ENCODE peak calls at places on chromosomes 3 and 15, in seven cellular contexts. E is left ventricle myocardium inferior, Z is WTC11, S is ovary, T is fibroblast of lung, P is kidney epithelial cell, X is neural progenitor cell. I is an unnamed sample.

GRCh38 chr15:74307827-74308642 is 59.4 kb downstream of the CYP11A1 start:
- DNase-seq in E (no peak), Z (peak; percentile 63), S (peak; percentile 57), T (peak; percentile 58), P (no peak), X (peak; percentile 87), I (peak; percentile 47)

GRCh38 chr3:122795674-122795969 is 753 bp downstream of the SLC49A4 start:
- DNase-seq in E (no peak), Z (no peak), S (no peak), T (no peak), P (no peak), X (no peak), I (no peak)

GRCh38 chr3:146542179-146542578 is 2.2 kb downstream of the PLSCR1 start:
- DNase-seq in E (no peak), Z (no peak), S (no peak), T (peak; percentile 87), P (no peak), X (no peak), I (no peak)

GRCh38 chr15:80480909-80481308 is 76.7 kb downstream of the ARNT2 start:
- DNase-seq in E (peak; percentile 48), Z (no peak), S (peak; percentile 76), T (peak; percentile 62), P (peak; percentile 62), X (no peak), I (peak; percentile 93)

GRCh38 chr15:70528816-70529215 is 234.5 kb downstream of the UACA start:
- DNase-seq in E (no peak), Z (no peak), S (no peak), T (no peak), P (no peak), X (no peak), I (no peak)

GRCh38 chr3:52787246-52787645 is 7.3 kb upstream of the ITIH3 start:
- DNase-seq in E (peak; percentile 1), Z (no peak), S (no peak), T (no peak), P (no peak), X (no peak), I (no peak)

GRCh38 chr3:52086939-52087675 is 30.7 kb upstream of the DUSP7 start:
- DNase-seq in E (no peak), Z (no peak), S (no peak), T (no peak), P (no peak), X (no peak), I (no peak)

GRCh38 chr3:48502728-48503168 is 1.2 kb downstream of the SHISA5 start:
- DNase-seq in E (peak; percentile 54), Z (no peak), S (peak; percentile 37), T (no peak), P (no peak), X (no peak), I (no peak)

GRCh38 chr3:40173291-40173710 is 136.2 kb upstream of the EIF1B start:
- DNase-seq in E (no peak), Z (no peak), S (no peak), T (no peak), P (no peak), X (no peak), I (no peak)

GRCh38 chr3:150158974-150159625 is 188.4 kb upstream of the PFN2 start:
- DNase-seq in E (no peak), Z (no peak), S (no peak), T (no peak), P (no peak), X (no peak), I (peak; percentile 6)

GRCh38 chr3:144662729-144663128 is 691.1 kb downstream of the DIPK2A start:
- DNase-seq in E (no peak), Z (no peak), S (no peak), T (no peak), P (no peak), X (no peak), I (no peak)

GRCh38 chr3:50950591-50950990 is 275.9 kb downstream of the DOCK3 start:
- DNase-seq in E (no peak), Z (no peak), S (no peak), T (no peak), P (no peak), X (no peak), I (no peak)

GRCh38 chr3:40731445-40731844 is 206.7 kb downstream of the ZNF621 start:
- DNase-seq in E (no peak), Z (no peak), S (no peak), T (no peak), P (no peak), X (no peak), I (no peak)

GRCh38 chr3:15284121-15284889 is 48.1 kb downstream of the SH3BP5 start:
- DNase-seq in E (peak; percentile 43), Z (no peak), S (no peak), T (peak; percentile 26), P (no peak), X (no peak), I (peak; percentile 21)

GRCh38 chr15:101547737-101548136 is 58.2 kb upstream of the PCSK6 start:
- DNase-seq in E (no peak), Z (no peak), S (no peak), T (no peak), P (no peak), X (no peak), I (no peak)

GRCh38 chr15:29322407-29322806 is 52.8 kb upstream of the NSMCE3 start:
- DNase-seq in E (no peak), Z (no peak), S (no peak), T (peak; percentile 5), P (no peak), X (peak; percentile 30), I (no peak)

GRCh38 chr3:193791041-193792032 is 198.3 kb downstream of the OPA1 start:
- DNase-seq in E (no peak), Z (no peak), S (no peak), T (no peak), P (no peak), X (no peak), I (no peak)

GRCh38 chr3:134357914-134358811 is 16.1 kb downstream of the AMOTL2 start:
- DNase-seq in E (no peak), Z (peak; percentile 22), S (peak; percentile 48), T (peak; percentile 96), P (peak; percentile 94), X (no peak), I (peak; percentile 97)

GRCh38 chr15:71567173-71567572 is 243.2 kb upstream of the NR2E3 start:
- DNase-seq in E (no peak), Z (no peak), S (no peak), T (no peak), P (no peak), X (no peak), I (no peak)

GRCh38 chr15:99433026-99433756 is 132.6 kb upstream of the MEF2A start:
- DNase-seq in E (peak; percentile 44), Z (no peak), S (peak; percentile 29), T (no peak), P (no peak), X (no peak), I (no peak)

GRCh38 chr3:58184982-58185360 is 25.8 kb downstream of the DNASE1L3 start:
- DNase-seq in E (no peak), Z (no peak), S (no peak), T (no peak), P (no peak), X (no peak), I (no peak)

GRCh38 chr3:175746308-175746707 is 887.2 kb downstream of the NAALADL2 start:
- DNase-seq in E (no peak), Z (no peak), S (no peak), T (no peak), P (no peak), X (no peak), I (no peak)

GRCh38 chr15:41562784-41563198 is 3.8 kb downstream of the TYRO3 start:
- DNase-seq in E (no peak), Z (no peak), S (peak; percentile 91), T (no peak), P (no peak), X (peak; percentile 48), I (no peak)

GRCh38 chr3:50202353-50203112 is 2.5 kb upstream of the SLC38A3 start:
- DNase-seq in E (no peak), Z (no peak), S (no peak), T (no peak), P (no peak), X (no peak), I (no peak)

DNA sequence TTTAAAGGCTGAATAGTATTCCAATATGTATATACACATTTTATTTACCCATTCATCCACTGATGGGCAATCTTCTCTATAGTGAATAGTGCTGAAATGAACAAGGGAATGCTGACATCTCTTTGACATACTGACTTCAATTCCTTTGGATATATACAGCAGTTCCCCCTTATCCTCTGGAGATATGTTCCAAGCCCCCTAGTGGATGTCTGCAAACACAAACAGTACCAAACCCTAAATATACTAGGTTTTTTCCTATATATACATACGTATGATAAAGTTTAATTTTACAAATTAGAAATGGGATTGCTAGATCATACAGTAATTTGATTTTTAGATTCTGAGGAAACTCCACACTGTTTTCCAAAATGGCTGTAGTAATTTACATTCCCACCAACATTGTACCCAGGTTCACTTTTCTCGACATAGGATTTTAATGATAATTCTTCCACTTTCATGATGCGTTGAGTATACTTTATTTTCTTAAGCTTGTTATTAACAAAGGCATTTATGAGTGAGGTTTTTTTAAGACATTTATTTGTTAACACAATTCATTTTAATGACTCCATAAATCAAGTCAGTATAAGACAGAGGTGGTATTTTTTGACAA is 38.2 kb downstream of the VPS13C start:
- DNase-seq in E (no peak), Z (no peak), S (no peak), T (no peak), P (no peak), X (peak; percentile 18), I (no peak)
- TF ChIP-seq CTCF in E (peak; percentile 27), Z (no peak), S (no peak), T (peak; percentile 41), P (peak; percentile 41), X (peak; percentile 58), I (peak; percentile 69)

DNA sequence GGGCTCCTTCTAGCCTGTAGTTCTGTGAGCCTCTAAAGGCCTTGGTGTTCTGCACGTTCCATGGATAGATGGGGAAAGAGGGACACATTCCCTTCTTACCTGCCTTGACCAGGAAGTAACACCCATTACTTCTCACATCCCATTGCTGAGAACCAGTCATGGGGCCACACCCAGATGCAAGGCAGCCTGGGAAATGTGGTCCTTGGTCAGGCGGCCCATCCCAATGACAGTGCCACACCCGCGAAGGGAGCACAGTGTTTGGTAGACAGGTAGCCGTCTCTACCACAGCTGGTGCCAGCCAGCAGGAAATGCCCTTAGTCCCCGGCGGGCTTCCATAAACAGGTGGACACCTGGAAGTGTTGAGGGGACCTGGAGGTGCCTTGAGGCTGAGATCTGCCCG is 23.2 kb upstream of the LCTL start:
- DNase-seq in E (no peak), Z (peak; percentile 51), S (no peak), T (no peak), P (no peak), X (no peak), I (no peak)
- TF ChIP-seq CTCF in E (no peak), Z (no peak), S (no peak), T (no peak), P (no peak), X (no peak), I (no peak)

GRCh38 chr3:196547067-196547466 is 21.3 kb downstream of the WDR53 start:
- DNase-seq in E (no peak), Z (no peak), S (no peak), T (no peak), P (no peak), X (no peak), I (no peak)
- TF ChIP-seq CTCF in E (no peak), Z (no peak), S (no peak), T (no peak), P (no peak), X (no peak), I (no peak)

DNA sequence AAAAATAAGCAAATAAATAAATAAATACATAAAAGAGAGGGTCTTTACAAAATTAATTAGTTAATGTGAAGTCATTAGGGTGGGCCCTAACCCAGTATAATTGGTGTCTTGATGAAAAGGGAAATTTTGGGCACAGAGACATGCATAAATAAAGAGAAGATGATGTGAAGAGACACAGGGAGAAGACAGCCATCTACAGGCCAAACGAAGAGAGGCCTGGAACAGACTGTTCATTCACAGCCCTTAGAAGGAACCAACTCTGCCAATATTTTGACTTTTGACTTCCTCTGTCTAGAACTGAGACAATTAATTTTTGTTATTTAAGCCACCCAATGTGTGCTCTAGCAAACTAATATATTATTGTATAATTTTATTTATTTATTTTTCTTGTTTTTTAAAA is 29.6 kb upstream of the SELENOK start:
- DNase-seq in E (no peak), Z (no peak), S (no peak), T (peak; percentile 7), P (no peak), X (no peak), I (peak; percentile 14)
- TF ChIP-seq CTCF in E (peak; percentile 63), Z (no peak), S (no peak), T (peak; percentile 29), P (peak; percentile 52), X (peak; percentile 7), I (peak; percentile 67)